ENCODE peak calls at places on chromosomes 6 and 20, in five cellular contexts. D is esophagus muscularis mucosa, E is substantia nigra, X is pancreas, I is testis. L is an unnamed sample.

GRCh38 chr6:11912420-11912819 is 99.7 kb upstream of the HIVEP1 start:
- DNase-seq in X (no peak), E (no peak), I (no peak), D (no peak), L (no peak)

GRCh38 chr20:420721-421574 is 12.8 kb downstream of the RBCK1 start:
- DNase-seq in D (no peak), I (peak), X (no peak), E (no peak), L (no peak)

GRCh38 chr6:43702522-43703440 is 15.2 kb upstream of the MRPS18A start:
- DNase-seq in X (peak), I (peak), E (no peak), D (peak), L (no peak)

GRCh38 chr6:18997375-18997826 is 610.3 kb downstream of the RNF144B start:
- DNase-seq in I (peak), D (no peak), X (no peak), E (no peak), L (no peak)

GRCh38 chr6:81562169-81562568 is 190.3 kb downstream of the TENT5A start:
- DNase-seq in E (no peak), I (no peak), D (no peak), X (no peak), L (no peak)

GRCh38 chr6:6697620-6698019 is 109.1 kb downstream of the LY86 start:
- DNase-seq in I (no peak), X (no peak), E (no peak), D (no peak), L (no peak)

GRCh38 chr6:151400473-151400872 is 9.1 kb upstream of the ZBTB2 start:
- DNase-seq in I (no peak), X (no peak), E (no peak), D (no peak), L (no peak)

GRCh38 chr6:138434915-138435314 is 30.9 kb downstream of the HEBP2 start:
- DNase-seq in X (no peak), D (no peak), I (no peak), E (no peak), L (no peak)

GRCh38 chr6:154267508-154268106 is 89.0 kb downstream of the IPCEF1 start:
- DNase-seq in X (no peak), I (no peak), E (no peak), D (no peak), L (no peak)

GRCh38 chr6:1099257-1099656 is 212.6 kb upstream of the FOXQ1 start:
- DNase-seq in D (no peak), E (no peak), I (no peak), X (no peak), L (no peak)

GRCh38 chr6:95249176-95249575 is 328.2 kb upstream of the MANEA start:
- DNase-seq in X (no peak), I (no peak), E (no peak), D (no peak), L (no peak)

GRCh38 chr6:28330033-28330432 is 5.9 kb downstream of the ZSCAN31 start:
- DNase-seq in X (no peak), E (no peak), I (no peak), D (no peak), L (no peak)

GRCh38 chr6:493840-494239 is 102.3 kb downstream of the IRF4 start:
- DNase-seq in X (no peak), E (no peak), D (no peak), I (no peak), L (no peak)

GRCh38 chr20:48275737-48276342 is 490.6 kb upstream of the SULF2 start:
- DNase-seq in D (no peak), X (no peak), I (no peak), E (no peak), L (no peak)

GRCh38 chr6:52020961-52021570 is 66.3 kb downstream of the PKHD1 start:
- DNase-seq in D (no peak), I (no peak), X (no peak), E (no peak), L (no peak)

GRCh38 chr6:29552512-29553051 is 7.0 kb downstream of the UBD start:
- DNase-seq in X (no peak), E (no peak), D (peak), I (no peak), L (no peak)

GRCh38 chr6:154508573-154509375 is 1.7 kb downstream of the CNKSR3 start:
- DNase-seq in X (no peak), E (no peak), I (peak), D (no peak), L (peak)

GRCh38 chr6:34709386-34709785 is 12.8 kb upstream of the ILRUN start:
- DNase-seq in D (no peak), E (peak), I (peak), X (peak), L (no peak)

GRCh38 chr6:64085126-64085525 is 449.5 kb downstream of the PHF3 start:
- DNase-seq in X (no peak), E (no peak), I (no peak), D (no peak), L (no peak)

GRCh38 chr6:36436466-36436865 is 6.2 kb downstream of the PXT1 start:
- DNase-seq in I (no peak), E (no peak), X (no peak), D (no peak), L (no peak)

GRCh38 chr20:33843854-33844253 is 32.7 kb downstream of the CHMP4B start:
- DNase-seq in I (no peak), D (no peak), X (no peak), E (no peak), L (no peak)

GRCh38 chr6:17281100-17281496 is at the start of gene RBM24:
- DNase-seq in D (no peak), X (peak), E (no peak), I (peak), L (no peak)

GRCh38 chr20:46767127-46767761 is 57.8 kb downstream of the SLC2A10 start:
- DNase-seq in X (no peak), D (no peak), E (no peak), I (peak), L (no peak)

GRCh38 chr20:62156254-62156556 is 12.6 kb downstream of the SS18L1 start:
- DNase-seq in D (no peak), E (no peak), X (no peak), I (no peak), L (no peak)

GRCh38 chr6:111057074-111057752 is 30.1 kb upstream of the SLC16A10 start:
- DNase-seq in E (no peak), I (no peak), D (no peak), X (peak), L (no peak)

GRCh38 chr6:170163405-170164170 is 127.3 kb downstream of the DLL1 start:
- DNase-seq in I (no peak), D (no peak), E (no peak), X (no peak), L (no peak)

GRCh38 chr20:63156221-63156671 is 59.7 kb downstream of the YTHDF1 start:
- DNase-seq in X (no peak), E (no peak), D (no peak), I (no peak), L (no peak)

GRCh38 chr20:11080776-11081406 is 407.1 kb upstream of the JAG1 start:
- DNase-seq in X (no peak), D (no peak), I (no peak), E (no peak), L (no peak)

GRCh38 chr6:12048609-12049008 is 36.5 kb downstream of the HIVEP1 start:
- DNase-seq in E (no peak), D (no peak), X (no peak), I (no peak), L (no peak)

GRCh38 chr6:137864812-137865508 is 2.1 kb upstream of the TNFAIP3 start:
- DNase-seq in D (no peak), X (no peak), E (no peak), I (no peak), L (no peak)

GRCh38 chr20:215796-216195 is 11.3 kb upstream of the DEFB129 start:
- DNase-seq in X (no peak), I (no peak), D (no peak), E (no peak), L (no peak)

DNA sequence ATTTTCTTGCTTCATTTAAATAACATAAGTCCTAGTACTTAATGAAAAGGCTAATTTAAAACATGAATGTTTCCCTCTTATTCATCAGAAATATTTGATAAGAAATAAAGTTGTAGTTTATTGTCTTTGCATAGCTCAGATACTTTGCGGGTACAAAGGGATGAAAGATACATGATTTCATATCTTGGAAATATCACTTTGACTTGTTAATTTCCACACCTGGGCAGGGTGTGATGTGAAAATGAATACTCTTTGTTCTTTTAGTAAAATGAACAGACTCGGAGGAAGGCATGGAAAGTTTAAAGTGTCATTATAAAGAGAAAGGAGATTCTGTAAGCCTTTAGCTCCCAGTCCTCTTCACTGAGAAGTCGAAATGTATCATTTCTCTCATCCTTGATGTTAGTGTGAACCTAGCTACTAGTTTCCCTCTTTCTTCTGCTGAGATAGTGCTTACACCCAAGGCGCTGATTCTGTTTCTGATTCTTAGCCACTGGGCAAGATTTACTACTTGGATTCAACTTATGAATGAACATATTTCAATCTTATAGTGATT is 36.7 kb upstream of the AKIRIN2 start:
- DNase-seq in I (no peak), X (no peak), D (no peak), E (no peak), L (no peak)
- H3K27ac ChIP-seq in I (no peak), X (no peak), D (no peak), E (no peak), L (no peak)

DNA sequence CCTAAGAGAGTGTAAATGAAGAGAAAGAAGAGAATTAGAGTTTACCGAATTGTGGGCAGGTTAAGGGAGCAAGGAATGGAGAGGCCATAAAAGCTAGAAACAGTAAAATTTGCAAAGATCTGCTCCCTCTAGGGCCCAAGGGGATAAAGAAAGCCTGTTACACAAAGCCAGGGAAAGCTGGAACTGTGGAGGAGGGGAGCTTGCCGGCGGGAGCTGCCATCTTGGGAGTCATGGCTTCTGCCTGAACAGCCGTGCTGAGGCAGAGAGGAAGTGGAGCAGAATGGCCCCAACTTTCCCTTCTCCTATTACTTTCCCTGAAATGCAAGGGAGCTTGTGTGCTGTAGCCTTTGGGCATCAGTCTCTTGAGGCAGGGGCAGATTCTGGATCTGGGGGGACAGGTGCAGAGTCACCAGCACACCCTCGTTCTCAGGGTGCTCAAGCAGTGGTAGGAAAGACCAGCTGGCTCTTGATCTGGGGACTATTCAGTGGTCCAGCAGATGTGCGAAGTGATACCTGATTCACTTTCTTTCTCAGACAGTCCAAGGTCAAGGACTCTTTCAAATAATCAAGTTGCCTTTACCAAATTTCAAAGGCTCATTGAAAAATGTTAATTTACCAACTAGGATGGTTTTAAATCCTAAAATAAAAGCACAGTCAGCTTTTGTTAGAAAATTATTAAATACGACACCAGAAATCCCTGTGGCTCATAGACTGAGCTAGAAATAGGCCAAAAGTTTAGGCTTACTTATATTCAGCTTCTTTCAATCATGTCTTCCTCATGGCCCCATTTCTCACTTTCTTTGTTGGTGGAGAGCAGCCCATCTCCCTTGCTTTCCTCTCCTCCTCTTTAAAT is 25.7 kb downstream of the LAMA4 start:
- DNase-seq in I (peak), X (no peak), D (no peak), E (no peak), L (no peak)
- H3K27ac ChIP-seq in I (no peak), X (no peak), D (peak), E (no peak), L (no peak)

DNA sequence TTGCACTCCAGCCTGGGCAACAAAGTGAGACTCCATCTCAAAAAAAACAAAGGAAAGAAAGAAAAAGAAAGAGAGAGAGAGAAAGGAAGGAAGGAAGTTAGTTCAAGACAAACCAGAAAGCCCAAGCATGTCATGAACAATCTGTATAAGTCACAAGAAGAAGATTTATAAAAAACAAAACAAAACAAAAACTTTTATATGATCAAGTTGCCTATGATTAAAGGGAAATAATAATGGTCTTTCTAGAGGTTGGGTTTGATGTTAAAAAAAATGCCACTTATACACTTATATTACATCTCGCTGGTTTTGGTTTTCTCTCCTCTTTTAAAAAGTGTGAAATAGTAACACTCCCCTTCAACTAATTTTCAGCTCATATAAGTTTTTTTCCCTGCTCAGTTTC is 146.2 kb upstream of the CARMIL1 start:
- DNase-seq in I (no peak), D (no peak), E (no peak), X (no peak), L (no peak)
- H3K27ac ChIP-seq in I (no peak), D (peak), E (no peak), X (no peak), L (no peak)

GRCh38 chr6:89678531-89678930 is 40.0 kb upstream of the LYRM2 start:
- DNase-seq in X (no peak), D (no peak), E (no peak), I (no peak), L (no peak)
- H3K27ac ChIP-seq in X (no peak), D (no peak), E (no peak), I (no peak), L (no peak)

GRCh38 chr6:10451394-10451793 is 36.5 kb upstream of the TFAP2A start:
- DNase-seq in D (no peak), X (no peak), I (no peak), E (no peak), L (no peak)
- H3K27ac ChIP-seq in D (no peak), X (no peak), I (no peak), E (no peak), L (peak)

GRCh38 chr6:47862731-47863130 is 80.9 kb downstream of the OPN5 start:
- DNase-seq in D (no peak), I (no peak), X (no peak), E (no peak), L (no peak)

DNA sequence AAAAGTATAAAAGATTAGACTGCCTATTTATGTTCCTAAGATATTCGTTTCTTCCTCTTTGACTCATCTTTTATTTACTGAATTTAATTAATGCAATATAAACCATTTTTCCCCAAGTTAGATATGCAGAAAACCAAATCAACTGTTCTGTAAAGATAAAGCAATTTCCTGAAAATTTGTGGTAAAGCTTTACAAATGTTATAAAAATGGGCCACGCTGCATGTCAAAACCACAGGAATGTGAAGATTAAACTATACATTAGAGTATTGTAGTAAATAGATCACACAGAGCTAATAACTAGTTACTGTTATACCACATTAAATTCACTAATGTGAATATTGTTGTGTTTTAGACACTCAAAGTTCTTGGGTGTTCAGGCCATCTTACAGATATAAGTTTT is 83.4 kb downstream of the OPN5 start:
- DNase-seq in E (no peak), I (no peak), X (no peak), D (no peak), L (no peak)
- H3K27ac ChIP-seq in E (no peak), I (no peak), X (no peak), D (no peak), L (no peak)

GRCh38 chr20:32445539-32446273 is 87.6 kb downstream of the ASXL1 start:
- DNase-seq in I (no peak), X (no peak), D (no peak), E (no peak), L (no peak)
- H3K27ac ChIP-seq in I (no peak), X (no peak), D (no peak), E (peak), L (no peak)

DNA sequence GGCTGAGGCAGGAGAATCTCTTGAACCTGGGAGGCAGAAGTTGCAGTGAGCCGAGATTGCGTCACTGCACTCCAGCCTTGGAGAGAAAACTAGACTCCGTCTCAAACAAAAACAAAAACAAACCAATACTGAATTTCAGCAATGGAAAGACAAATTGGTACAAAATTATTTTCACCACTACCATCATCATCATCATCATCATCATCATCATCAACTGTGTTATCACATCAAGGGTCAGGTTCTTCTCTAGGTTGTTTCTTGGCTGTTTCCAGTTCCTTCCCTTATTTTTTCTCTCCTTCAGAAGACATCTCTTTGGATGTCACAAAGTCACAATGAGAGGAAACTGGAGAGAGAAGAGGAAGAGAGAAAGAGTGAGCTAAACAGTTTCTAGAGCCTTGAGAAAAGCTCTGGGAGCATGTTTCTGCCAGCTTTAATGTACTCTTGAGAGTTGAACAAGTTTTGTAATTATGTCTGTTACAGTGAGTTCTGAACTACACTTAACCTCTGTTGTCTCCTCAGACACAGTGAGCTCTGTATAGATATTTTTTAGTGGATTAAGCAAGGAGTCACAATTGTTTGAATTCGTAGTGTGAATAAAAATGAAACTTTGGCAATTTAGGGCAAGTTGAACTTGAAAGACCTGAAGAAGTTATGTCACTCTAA is 122.9 kb upstream of the AKIRIN2 start:
- DNase-seq in I (no peak), E (no peak), D (no peak), X (no peak), L (no peak)
- H3K27ac ChIP-seq in I (peak), E (no peak), D (no peak), X (no peak), L (no peak)

GRCh38 chr6:20168668-20169633 is 43.3 kb downstream of the MBOAT1 start:
- DNase-seq in I (no peak), D (no peak), E (no peak), X (no peak), L (no peak)
- H3K27ac ChIP-seq in I (no peak), D (peak), E (no peak), X (no peak), L (no peak)

GRCh38 chr6:99270030-99270429 is 79.4 kb downstream of the FAXC start:
- DNase-seq in D (no peak), E (no peak), X (no peak), I (no peak), L (no peak)

GRCh38 chr6:99269207-99269606 is 80.3 kb downstream of the FAXC start:
- DNase-seq in D (no peak), I (no peak), E (no peak), X (no peak), L (no peak)

GRCh38 chr6:99276747-99277146 is 72.7 kb downstream of the FAXC start:
- DNase-seq in D (no peak), I (no peak), X (no peak), E (no peak), L (no peak)

GRCh38 chr6:99270852-99271251 is 78.6 kb downstream of the FAXC start:
- DNase-seq in I (no peak), E (no peak), X (peak), D (no peak), L (no peak)
- H3K27ac ChIP-seq in I (no peak), E (no peak), X (no peak), D (no peak), L (no peak)